ENCODE peak calls at places on chromosomes 11 and 22, in five cellular contexts. B is tibial artery; C is cardiac fibroblast; U is activated CD4-positive, CD25-positive, alpha-beta regulatory T cell treated with anti-CD3 and anti-CD28 coated beads, Interleukin-2, amount 50 U/mL, for 16 hours; V is activated T-cell treated with anti-CD3 and anti-CD28 coated beads for 1 hour. L is an unnamed sample.

GRCh38 chr11:69644962-69645675 is 4.2 kb downstream of the CCND1 start:
- DNase-seq in B (no peak), C (no peak), U (no peak), V (no peak), L (no peak)

GRCh38 chr22:23751441-23751996 is 607 bp upstream of the ZNF70 start:
- DNase-seq in B (no peak), C (peak), U (no peak), V (no peak), L (no peak)

GRCh38 chr22:22742641-22743040 is 98.2 kb downstream of the GGTLC2 start:
- DNase-seq in B (no peak), C (no peak), U (no peak), V (no peak), L (no peak)

GRCh38 chr11:70568504-70569172 is 170.3 kb downstream of the CTTN start:
- DNase-seq in B (peak), C (peak), U (no peak), V (no peak), L (no peak)

GRCh38 chr11:24609778-24610177 is 112.9 kb downstream of the LUZP2 start:
- DNase-seq in B (no peak), C (no peak), U (no peak), V (no peak), L (no peak)

GRCh38 chr11:626475-627272 is at the start of gene SCT:
- DNase-seq in B (no peak), C (no peak), U (no peak), V (no peak), L (no peak)

GRCh38 chr11:72683782-72684200 is 9.6 kb upstream of the PDE2A start:
- DNase-seq in B (peak), C (peak), U (peak), V (peak), L (peak)

GRCh38 chr22:39785232-39785631 is 108.3 kb downstream of the ENTHD1 start:
- DNase-seq in B (no peak), C (no peak), U (no peak), V (no peak), L (no peak)

GRCh38 chr11:26442131-26442530 is 110.2 kb downstream of the ANO3 start:
- DNase-seq in B (no peak), C (peak), U (no peak), V (no peak), L (no peak)

GRCh38 chr11:951507-951906 is 25.8 kb downstream of the AP2A2 start:
- DNase-seq in B (no peak), C (no peak), U (no peak), V (no peak), L (no peak)

GRCh38 chr11:67295846-67296245 is 6.7 kb downstream of the ANKRD13D start:
- DNase-seq in B (no peak), C (no peak), U (no peak), V (no peak), L (no peak)

GRCh38 chr11:117986981-117987495 is 844 bp downstream of the IL10RA start:
- DNase-seq in B (no peak), C (no peak), U (peak), V (no peak), L (peak)

L was measured in GM06990.